ENCODE peak calls at places on chromosomes 12 and 14, in eight cellular contexts. R, L, T, P, G, V, O and F are unnamed samples.
A peak's percentile ranks its signal among the peaks of the same experiment; 100 is the strongest.

GRCh38 chr14:101033006-101033405 is 129.5 kb upstream of the RTL1 start:
- DNase-seq in R (no peak), L (no peak), T (no peak), P (no peak), G (no peak), V (no peak), O (no peak), F (no peak)

GRCh38 chr14:101962503-101962874 is 1.9 kb upstream of the DYNC1H1 start:
- DNase-seq in R (no peak), L (peak; percentile 95), T (peak; percentile 21), P (no peak), G (peak; percentile 78), V (no peak), O (peak; percentile 82), F (peak; percentile 44)

GRCh38 chr12:52044284-52044983 is 6.8 kb upstream of the NR4A1 start:
- DNase-seq in R (no peak), L (no peak), T (no peak), P (peak; percentile 94), G (peak; percentile 91), V (no peak), O (peak; percentile 95), F (no peak)

GRCh38 chr12:93184664-93185368 is 192.9 kb upstream of the NUDT4 start:
- DNase-seq in R (no peak), L (no peak), T (no peak), P (no peak), G (no peak), V (no peak), O (no peak), F (no peak)

GRCh38 chr12:122836027-122836921 is 1.0 kb downstream of the HIP1R start:
- DNase-seq in R (peak; percentile 41), L (peak; percentile 72), T (no peak), P (no peak), G (no peak), V (no peak), O (peak; percentile 58), F (peak; percentile 35)

GRCh38 chr12:56634242-56634836 is 4.2 kb upstream of the BAZ2A start:
- DNase-seq in R (peak; percentile 82), L (peak; percentile 40), T (peak; percentile 45), P (peak; percentile 71), G (peak; percentile 30), V (peak; percentile 12), O (peak; percentile 74), F (peak; percentile 83)

GRCh38 chr12:6839482-6840201 is 1.1 kb upstream of the GNB3 start:
- DNase-seq in R (no peak), L (no peak), T (no peak), P (no peak), G (no peak), V (no peak), O (no peak), F (no peak)

GRCh38 chr12:66755727-66756395 is 77.0 kb upstream of the GRIP1 start:
- DNase-seq in R (no peak), L (no peak), T (no peak), P (no peak), G (no peak), V (no peak), O (no peak), F (no peak)

GRCh38 chr12:39272934-39273770 is 169.8 kb downstream of the KIF21A start:
- DNase-seq in R (peak; percentile 66), L (peak; percentile 72), T (peak; percentile 22), P (no peak), G (no peak), V (no peak), O (no peak), F (peak; percentile 73)

GRCh38 chr14:61435563-61436337 is 114.4 kb downstream of the PRKCH start:
- DNase-seq in R (no peak), L (peak; percentile 11), T (no peak), P (no peak), G (no peak), V (no peak), O (no peak), F (no peak)

GRCh38 chr12:131011165-131012079 is 57.7 kb downstream of the ADGRD1 start:
- DNase-seq in R (no peak), L (no peak), T (no peak), P (no peak), G (peak; percentile 45), V (no peak), O (peak; percentile 86), F (no peak)

GRCh38 chr12:7483343-7483742 is 20.2 kb downstream of the CD163 start:
- DNase-seq in R (no peak), L (no peak), T (no peak), P (no peak), G (no peak), V (no peak), O (no peak), F (no peak)

GRCh38 chr14:93041002-93041401 is 74.7 kb downstream of the ITPK1 start:
- DNase-seq in R (no peak), L (no peak), T (no peak), P (no peak), G (no peak), V (no peak), O (peak; percentile 9), F (peak; percentile 72)

GRCh38 chr14:38900887-38901286 is 202.1 kb downstream of the SEC23A start:
- DNase-seq in R (no peak), L (no peak), T (no peak), P (no peak), G (no peak), V (no peak), O (no peak), F (no peak)

GRCh38 chr14:52531481-52531880 is 20.8 kb downstream of the TXNDC16 start:
- DNase-seq in R (no peak), L (no peak), T (no peak), P (no peak), G (no peak), V (no peak), O (no peak), F (no peak)

GRCh38 chr12:119804011-119804641 is 73.0 kb downstream of the CIT start:
- DNase-seq in R (peak; percentile 87), L (peak; percentile 85), T (peak; percentile 33), P (peak; percentile 33), G (peak; percentile 29), V (no peak), O (peak; percentile 74), F (no peak)

GRCh38 chr12:108768591-108769500 is 37.5 kb upstream of the CORO1C start:
- DNase-seq in R (peak; percentile 43), L (no peak), T (peak; percentile 63), P (no peak), G (no peak), V (no peak), O (peak; percentile 79), F (no peak)

GRCh38 chr12:2697057-2697456 is 97.7 kb upstream of the FKBP4 start:
- DNase-seq in R (no peak), L (no peak), T (no peak), P (no peak), G (no peak), V (no peak), O (no peak), F (no peak)

GRCh38 chr12:43896496-43896895 is 60.6 kb downstream of the TMEM117 start:
- DNase-seq in R (no peak), L (no peak), T (no peak), P (no peak), G (no peak), V (no peak), O (no peak), F (no peak)

GRCh38 chr12:5073838-5074237 is 30.2 kb downstream of the KCNA5 start:
- DNase-seq in R (no peak), L (no peak), T (peak; percentile 3), P (no peak), G (no peak), V (no peak), O (no peak), F (no peak)

GRCh38 chr12:133174901-133175300 is 6.4 kb upstream of the ZNF268 start:
- DNase-seq in R (no peak), L (no peak), T (no peak), P (no peak), G (no peak), V (no peak), O (no peak), F (no peak)
- H3K9me3 ChIP-seq in R (peaks cover 3% of the 10 kb centered on the region), L (peaks cover 80% of the 10 kb centered on the region), T (peaks cover 8% of the 10 kb centered on the region), P (peaks cover 5% of the 10 kb centered on the region), G (peaks cover 77% of the 10 kb centered on the region), V (peaks cover 32% of the 10 kb centered on the region), O (peaks cover 3% of the 10 kb centered on the region), F (peaks cover 2% of the 10 kb centered on the region)

DNA sequence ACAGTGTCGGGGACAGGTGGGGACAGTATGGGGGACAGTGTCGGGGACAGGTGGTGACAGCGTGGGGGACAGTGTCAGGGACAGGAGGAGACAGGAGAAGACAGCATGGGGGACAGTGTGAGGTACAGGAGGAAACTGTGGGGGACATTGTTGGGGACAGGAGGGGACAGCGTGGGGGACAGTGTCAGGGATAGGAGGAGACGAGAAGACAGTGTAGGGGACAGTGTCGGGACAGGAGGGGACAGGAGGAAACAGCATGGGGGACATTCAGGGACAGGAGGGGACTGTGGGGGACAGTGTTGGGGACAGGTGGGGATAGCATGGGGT is 139.5 kb downstream of the TMEM121 start:
- DNase-seq in R (no peak), L (no peak), T (no peak), P (no peak), G (no peak), V (no peak), O (no peak), F (no peak)
- H3K9me3 ChIP-seq in R (no peaks in the 10 kb centered on the region), L (no peaks in the 10 kb centered on the region), T (no peaks in the 10 kb centered on the region), P (no peaks in the 10 kb centered on the region), G (no peaks in the 10 kb centered on the region), V (no peaks in the 10 kb centered on the region), O (no peaks in the 10 kb centered on the region), F (no peaks in the 10 kb centered on the region)

GRCh38 chr14:106286697-106287290 is 760.4 kb downstream of the TMEM121 start:
- DNase-seq in R (no peak), L (no peak), T (no peak), P (no peak), G (no peak), V (no peak), O (no peak), F (no peak)

GRCh38 chr14:106294324-106294723 is 767.9 kb downstream of the TMEM121 start:
- DNase-seq in R (no peak), L (no peak), T (no peak), P (no peak), G (no peak), V (no peak), O (no peak), F (no peak)

GRCh38 chr14:106287506-106287905 is 761.1 kb downstream of the TMEM121 start:
- DNase-seq in R (no peak), L (no peak), T (no peak), P (no peak), G (no peak), V (no peak), O (no peak), F (no peak)

DNA sequence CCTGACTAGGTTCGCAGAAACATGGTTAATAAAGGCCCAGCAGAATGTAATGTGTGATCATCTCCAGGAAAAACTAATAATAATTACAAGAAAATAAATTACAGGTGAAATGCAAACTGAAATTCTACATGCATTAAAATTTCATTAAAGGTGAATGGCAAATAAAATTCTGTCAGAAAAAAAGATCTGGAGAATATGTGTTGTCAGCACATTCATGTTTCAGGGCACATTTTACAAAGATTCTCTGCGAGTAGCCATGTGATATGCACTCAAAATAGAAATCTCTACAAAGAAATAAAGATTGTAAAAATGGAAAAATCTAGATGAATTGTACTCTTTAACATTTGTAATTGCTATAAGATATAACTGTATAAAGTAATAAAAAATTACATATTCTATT is 765.2 kb downstream of the TMEM121 start:
- DNase-seq in R (no peak), L (no peak), T (no peak), P (no peak), G (no peak), V (no peak), O (no peak), F (no peak)
- H3K9me3 ChIP-seq in R (no peaks in the 10 kb centered on the region), L (no peaks in the 10 kb centered on the region), T (no peaks in the 10 kb centered on the region), P (no peaks in the 10 kb centered on the region), G (peaks cover 2% of the 10 kb centered on the region), V (no peaks in the 10 kb centered on the region), O (no peaks in the 10 kb centered on the region), F (no peaks in the 10 kb centered on the region)

GRCh38 chr14:26017270-26017669 is 580.6 kb downstream of the NOVA1 start:
- DNase-seq in R (no peak), L (no peak), T (no peak), P (no peak), G (no peak), V (no peak), O (no peak), F (no peak)
- H3K9me3 ChIP-seq in R (no peaks in the 10 kb centered on the region), L (peaks cover 3% of the 10 kb centered on the region), T (peaks cover 18% of the 10 kb centered on the region), P (no peaks in the 10 kb centered on the region), G (peaks cover 15% of the 10 kb centered on the region), V (no peaks in the 10 kb centered on the region), O (no peaks in the 10 kb centered on the region), F (no peaks in the 10 kb centered on the region)